ENCODE peak calls at places on chromosomes 16 and 17, in six cellular contexts. V, A, Q, O, I and S are unnamed samples.

GRCh38 chr16:278863-279366 is 1.5 kb upstream of the ARHGDIG start:
- DNase-seq in V (peak; percentile 59), A (no peak), Q (peak; percentile 21), O (no peak), I (peak; percentile 65), S (peak; percentile 8)

GRCh38 chr17:69505740-69506139 is 91.2 kb downstream of the MAP2K6 start:
- DNase-seq in V (no peak), A (no peak), Q (no peak), O (no peak), I (no peak), S (no peak)

GRCh38 chr17:69503711-69504110 is 89.2 kb downstream of the MAP2K6 start:
- DNase-seq in V (no peak), A (no peak), Q (no peak), O (no peak), I (no peak), S (peak; percentile 74)

GRCh38 chr17:14923981-14924380 is 341.1 kb downstream of the PMP22 start:
- DNase-seq in V (no peak), A (no peak), Q (peak; percentile 85), O (no peak), I (no peak), S (no peak)

GRCh38 chr17:40074871-40075215 is 12.1 kb downstream of the THRA start:
- DNase-seq in V (no peak), A (no peak), Q (peak; percentile 52), O (no peak), I (no peak), S (no peak)

GRCh38 chr17:75738218-75738802 is 17.1 kb downstream of the ITGB4 start:
- DNase-seq in V (no peak), A (no peak), Q (peak; percentile 59), O (no peak), I (no peak), S (no peak)

GRCh38 chr16:88331989-88332920 is 50.5 kb upstream of the ZNF469 start:
- DNase-seq in V (no peak), A (no peak), Q (peak; percentile 100), O (no peak), I (peak; percentile 100), S (no peak)

GRCh38 chr17:67281053-67281452 is 36.1 kb upstream of the HELZ start:
- DNase-seq in V (no peak), A (no peak), Q (no peak), O (no peak), I (no peak), S (no peak)

GRCh38 chr17:1165836-1166235 is 13.9 kb downstream of the ABR start:
- DNase-seq in V (no peak), A (no peak), Q (no peak), O (no peak), I (no peak), S (no peak)

GRCh38 chr17:81420769-81421462 is 25.7 kb downstream of the BAHCC1 start:
- DNase-seq in V (no peak), A (no peak), Q (peak; percentile 22), O (no peak), I (no peak), S (no peak)

GRCh38 chr16:81786321-81786720 is 7.2 kb downstream of the PLCG2 start:
- DNase-seq in V (no peak), A (no peak), Q (peak; percentile 15), O (no peak), I (no peak), S (no peak)

GRCh38 chr16:54239441-54239840 is 47.1 kb downstream of the IRX3 start:
- DNase-seq in V (no peak), A (no peak), Q (no peak), O (no peak), I (no peak), S (no peak)